ENCODE peak calls at places on chromosome 11, in eight cellular contexts. Y is mesenteric fat pad, N is fibroblast of villous mesenchyme, Q is AG04449, Z is Caki2, G is SHP77, F is fibroblast of lung, W is DMS79. B is an unnamed sample.

GRCh38 chr11:21814169-21814568 is 378.7 kb upstream of the ANO5 start:
- DNase-seq in Y (no peak), N (no peak), Q (no peak), Z (peak), G (no peak), F (no peak), W (no peak), B (no peak)

GRCh38 chr11:110027627-110028371 is 65.4 kb upstream of the ZC3H12C start:
- DNase-seq in Y (no peak), N (no peak), Q (no peak), Z (no peak), G (no peak), F (no peak), W (no peak), B (no peak)

GRCh38 chr11:109864161-109864661 is 229.0 kb upstream of the ZC3H12C start:
- DNase-seq in Y (no peak), N (peak), Q (no peak), Z (peak), G (no peak), F (no peak), W (no peak), B (no peak)

GRCh38 chr11:105344938-105345337 is 205.4 kb upstream of the CARD18 start:
- DNase-seq in Y (no peak), N (no peak), Q (no peak), Z (no peak), G (no peak), F (no peak), W (no peak), B (no peak)

GRCh38 chr11:54558919-54559318 is 44.9 kb downstream of the OR4C46 start:
- DNase-seq in Y (no peak), N (no peak), Q (no peak), Z (no peak), G (no peak), F (no peak), W (no peak), B (no peak)

GRCh38 chr11:62266558-62266957 is 3.4 kb upstream of the SCGB2A2 start:
- DNase-seq in Y (no peak), N (no peak), Q (no peak), Z (no peak), G (no peak), F (no peak), W (no peak), B (no peak)

GRCh38 chr11:75518771-75519653 is 6.7 kb downstream of the GDPD5 start:
- DNase-seq in Y (no peak), N (no peak), Q (no peak), Z (no peak), G (no peak), F (no peak), W (no peak), B (no peak)

GRCh38 chr11:44589301-44589700 is 23.8 kb downstream of the CD82 start:
- DNase-seq in Y (no peak), N (peak), Q (peak), Z (peak), G (no peak), F (peak), W (no peak), B (no peak)

GRCh38 chr11:71543866-71544265 is 4.4 kb upstream of the KRTAP5-9 start:
- DNase-seq in Y (peak), N (no peak), Q (no peak), Z (no peak), G (no peak), F (no peak), W (no peak), B (no peak)

GRCh38 chr11:115304774-115305472 is 199.3 kb downstream of the CADM1 start:
- DNase-seq in Y (no peak), N (no peak), Q (no peak), Z (no peak), G (no peak), F (no peak), W (no peak), B (no peak)

GRCh38 chr11:62792193-62792575 is 378 bp upstream of the TMEM223 start:
- DNase-seq in Y (no peak), N (no peak), Q (no peak), Z (no peak), G (no peak), F (no peak), W (peak), B (no peak)

GRCh38 chr11:133948711-133949110 is 8.1 kb downstream of the IGSF9B start:
- DNase-seq in Y (no peak), N (no peak), Q (no peak), Z (no peak), G (no peak), F (no peak), W (peak), B (no peak)

GRCh38 chr11:20980736-20981135 is 311.4 kb downstream of the NELL1 start:
- DNase-seq in Y (no peak), N (no peak), Q (no peak), Z (no peak), G (no peak), F (no peak), W (no peak), B (no peak)

GRCh38 chr11:8239536-8240228 is 24.0 kb downstream of the LMO1 start:
- DNase-seq in Y (no peak), N (no peak), Q (no peak), Z (no peak), G (no peak), F (no peak), W (no peak), B (no peak)

GRCh38 chr11:115333106-115333505 is 171.1 kb downstream of the CADM1 start:
- DNase-seq in Y (no peak), N (peak), Q (peak), Z (no peak), G (no peak), F (no peak), W (peak), B (no peak)

GRCh38 chr11:62298975-62299374 is at the start of gene SCGB1D4:
- DNase-seq in Y (no peak), N (no peak), Q (no peak), Z (no peak), G (no peak), F (no peak), W (no peak), B (no peak)

GRCh38 chr11:118834428-118835028 is 43.6 kb upstream of the DDX6 start:
- DNase-seq in Y (peak), N (peak), Q (no peak), Z (no peak), G (no peak), F (peak), W (no peak), B (no peak)

GRCh38 chr11:114651145-114651718 is 27.1 kb upstream of the NXPE2 start:
- DNase-seq in Y (no peak), N (no peak), Q (no peak), Z (no peak), G (no peak), F (no peak), W (no peak), B (no peak)

GRCh38 chr11:46463701-46464100 is 72.1 kb upstream of the CHRM4 start:
- DNase-seq in Y (no peak), N (no peak), Q (no peak), Z (no peak), G (no peak), F (no peak), W (no peak), B (no peak)

GRCh38 chr11:10461276-10461790 is 6.3 kb downstream of the AMPD3 start:
- DNase-seq in Y (no peak), N (no peak), Q (no peak), Z (no peak), G (no peak), F (no peak), W (no peak), B (no peak)

GRCh38 chr11:11072067-11072466 is 214.2 kb upstream of the ZBED5 start:
- DNase-seq in Y (no peak), N (no peak), Q (no peak), Z (no peak), G (no peak), F (no peak), W (no peak), B (no peak)

GRCh38 chr11:27239305-27239942 is 123.6 kb downstream of the CCDC34 start:
- DNase-seq in Y (no peak), N (no peak), Q (no peak), Z (no peak), G (peak), F (no peak), W (no peak), B (no peak)

GRCh38 chr11:121452609-121453150 is at the start of gene SORL1-AS1:
- DNase-seq in Y (no peak), N (no peak), Q (no peak), Z (no peak), G (no peak), F (no peak), W (peak), B (no peak)

GRCh38 chr11:102448869-102449224 is 3.7 kb downstream of the TMEM123 start:
- DNase-seq in Y (no peak), N (no peak), Q (no peak), Z (no peak), G (no peak), F (no peak), W (no peak), B (no peak)

GRCh38 chr11:69801513-69802335 is 17.5 kb downstream of the FGF3 start:
- DNase-seq in Y (no peak), N (peak), Q (no peak), Z (peak), G (peak), F (peak), W (no peak), B (no peak)

GRCh38 chr11:66976925-66977324 is 1.8 kb downstream of the C11orf86 start:
- DNase-seq in Y (no peak), N (no peak), Q (no peak), Z (no peak), G (no peak), F (no peak), W (no peak), B (no peak)

GRCh38 chr11:32939866-32940265 is 47.3 kb downstream of the QSER1 start:
- DNase-seq in Y (no peak), N (no peak), Q (no peak), Z (no peak), G (no peak), F (no peak), W (no peak), B (no peak)

GRCh38 chr11:102831128-102831708 is 12.2 kb downstream of the MMP3 start:
- DNase-seq in Y (no peak), N (peak), Q (no peak), Z (no peak), G (no peak), F (peak), W (no peak), B (no peak)

GRCh38 chr11:126282361-126282741 is 542 bp upstream of the TIRAP start:
- DNase-seq in Y (no peak), N (peak), Q (no peak), Z (no peak), G (peak), F (peak), W (peak), B (no peak)

GRCh38 chr11:35955636-35956035 is 11.8 kb downstream of the LDLRAD3 start:
- DNase-seq in Y (no peak), N (no peak), Q (no peak), Z (no peak), G (no peak), F (no peak), W (no peak), B (no peak)

GRCh38 chr11:36409152-36409713 is 100.8 kb downstream of the TRAF6 start:
- DNase-seq in Y (peak), N (peak), Q (no peak), Z (no peak), G (no peak), F (no peak), W (no peak), B (no peak)

GRCh38 chr11:129090056-129090455 is 102.1 kb downstream of the ARHGAP32 start:
- DNase-seq in Y (no peak), N (peak), Q (peak), Z (no peak), G (no peak), F (no peak), W (no peak), B (no peak)

GRCh38 chr11:125064070-125064469 is 965 bp downstream of the SLC37A2 start:
- DNase-seq in Y (no peak), N (no peak), Q (no peak), Z (no peak), G (no peak), F (no peak), W (no peak), B (no peak)

GRCh38 chr11:125110506-125110905 is 920 bp downstream of the TMEM218 start:
- DNase-seq in Y (no peak), N (no peak), Q (no peak), Z (no peak), G (no peak), F (no peak), W (no peak), B (no peak)

GRCh38 chr11:67283490-67283963 is 5.6 kb upstream of the ANKRD13D start:
- DNase-seq in Y (no peak), N (no peak), Q (no peak), Z (no peak), G (no peak), F (no peak), W (no peak), B (no peak)

GRCh38 chr11:113728814-113729213 is 22.7 kb upstream of the TMPRSS5 start:
- DNase-seq in Y (no peak), N (no peak), Q (no peak), Z (no peak), G (no peak), F (no peak), W (no peak), B (no peak)

GRCh38 chr11:44950625-44951472 is at the start of gene TP53I11:
- DNase-seq in Y (peak), N (peak), Q (no peak), Z (peak), G (no peak), F (peak), W (no peak), B (peak)

GRCh38 chr11:44711772-44712608 is 14.8 kb upstream of the TSPAN18 start:
- DNase-seq in Y (no peak), N (no peak), Q (no peak), Z (no peak), G (no peak), F (no peak), W (no peak), B (peak)

GRCh38 chr11:75214843-75215242 is 25.7 kb upstream of the TPBGL start:
- DNase-seq in Y (no peak), N (no peak), Q (no peak), Z (no peak), G (no peak), F (no peak), W (no peak), B (no peak)